ENCODE peak calls at places on chromosomes 1 and 21, in five cellular contexts. W is osteoblast, J is foreskin fibroblast, G is colonic mucosa, A is GM23248. L is an unnamed sample.

GRCh38 chr1:42956739-42957138 is 1.9 kb downstream of the SLC2A1 start:
- DNase-seq in G (no peak), A (no peak), W (peak), J (no peak), L (no peak)

GRCh38 chr1:12047120-12047876 is 15.8 kb upstream of the TNFRSF8 start:
- DNase-seq in A (peak), W (peak), G (no peak), J (no peak), L (no peak)

GRCh38 chr1:193905288-193906085 is 719.1 kb upstream of the B3GALT2 start:
- DNase-seq in A (no peak), J (peak), G (no peak), W (no peak), L (no peak)

GRCh38 chr1:84078108-84078823 is 65.8 kb upstream of the PRKACB start:
- DNase-seq in G (peak), W (no peak), J (peak), A (peak), L (no peak)

GRCh38 chr1:228088586-228089498 is 6.3 kb downstream of the ARF1 start:
- DNase-seq in A (peak), G (no peak), J (no peak), W (peak), L (no peak)

GRCh38 chr1:214464303-214465287 is 86.8 kb downstream of the PTPN14 start:
- DNase-seq in W (no peak), G (no peak), A (no peak), J (no peak), L (no peak)

GRCh38 chr1:201354151-201354900 is 23.2 kb downstream of the TNNT2 start:
- DNase-seq in W (no peak), A (no peak), G (no peak), J (no peak), L (no peak)

GRCh38 chr1:21568809-21569385 is 59.7 kb downstream of the ALPL start:
- DNase-seq in A (no peak), W (peak), J (no peak), G (no peak), L (no peak)

GRCh38 chr1:117616967-117617366 is 11.1 kb downstream of the TENT5C start:
- DNase-seq in A (no peak), G (no peak), W (no peak), J (no peak), L (no peak)

GRCh38 chr1:67853704-67854103 is 20.4 kb upstream of the GNG12 start:
- DNase-seq in G (peak), A (peak), J (peak), W (peak), L (peak)

GRCh38 chr1:200917291-200917817 is 22.7 kb downstream of the INAVA start:
- DNase-seq in W (no peak), A (no peak), J (no peak), G (peak), L (no peak)

GRCh38 chr1:110674337-110675059 is at the start of gene KCNA3:
- DNase-seq in J (peak), W (peak), G (peak), A (peak), L (no peak)

GRCh38 chr1:66932291-66932690 is 7.5 kb downstream of the MIER1 start:
- DNase-seq in J (no peak), G (no peak), A (no peak), W (peak), L (no peak)

GRCh38 chr1:183287191-183287675 is 101.2 kb downstream of the LAMC2 start:
- DNase-seq in W (peak), J (no peak), A (peak), G (no peak), L (no peak)

GRCh38 chr1:154213274-154213673 is 7.1 kb upstream of the CFAP141 start:
- DNase-seq in G (no peak), A (peak), W (peak), J (peak), L (no peak)

GRCh38 chr1:185939142-185939541 is 205.0 kb downstream of the HMCN1 start:
- DNase-seq in G (no peak), A (no peak), J (no peak), W (no peak), L (no peak)

GRCh38 chr1:235783148-235783776 is 83.4 kb downstream of the LYST start:
- DNase-seq in W (peak), J (peak), G (no peak), A (peak), L (peak)

GRCh38 chr1:228194436-228194835 is 13.4 kb upstream of the OBSCN start:
- DNase-seq in A (no peak), W (no peak), G (no peak), J (no peak), L (no peak)

GRCh38 chr1:103513720-103514119 is 11.8 kb upstream of the RNPC3 start:
- DNase-seq in A (peak), W (peak), J (no peak), G (no peak), L (no peak)

GRCh38 chr1:88683516-88683847 is 591 bp upstream of the PKN2 start:
- DNase-seq in J (no peak), W (peak), A (peak), G (peak), L (no peak)

GRCh38 chr1:3174487-3175247 is 105.7 kb downstream of the PRDM16 start:
- DNase-seq in J (peak), G (peak), A (peak), W (peak), L (no peak)

GRCh38 chr1:41512701-41513387 is 28.4 kb upstream of the EDN2 start:
- DNase-seq in G (no peak), A (no peak), W (no peak), J (no peak), L (no peak)

GRCh38 chr1:1004780-1005697 is 5.1 kb upstream of the HES4 start:
- DNase-seq in A (peak), G (peak), J (no peak), W (peak), L (no peak)

GRCh38 chr1:227388771-227389170 is 70.5 kb upstream of the CDC42BPA start:
- DNase-seq in W (no peak), J (no peak), G (no peak), A (no peak), L (no peak)

GRCh38 chr21:33257404-33257803 is 8.8 kb upstream of the IL10RB start:
- DNase-seq in W (no peak), J (no peak), G (no peak), A (no peak), L (no peak)

GRCh38 chr1:68954841-68955240 is 458.0 kb upstream of the DEPDC1 start:
- DNase-seq in A (peak), W (peak), J (no peak), G (no peak), L (peak)

GRCh38 chr1:28592314-28593071 is 428 bp downstream of the RAB42 start:
- DNase-seq in G (peak), A (peak), J (no peak), W (peak), L (no peak)

GRCh38 chr1:56436912-56437403 is 142.4 kb downstream of the PLPP3 start:
- DNase-seq in A (no peak), W (no peak), J (no peak), G (no peak), L (no peak)

GRCh38 chr21:29133241-29133640 is 2.8 kb downstream of the MAP3K7CL start:
- DNase-seq in W (no peak), A (no peak), G (no peak), J (no peak), L (no peak)
- H3K4me3 ChIP-seq in W (no peak), A (no peak), G (no peak), J (no peak), L (no peak)

DNA sequence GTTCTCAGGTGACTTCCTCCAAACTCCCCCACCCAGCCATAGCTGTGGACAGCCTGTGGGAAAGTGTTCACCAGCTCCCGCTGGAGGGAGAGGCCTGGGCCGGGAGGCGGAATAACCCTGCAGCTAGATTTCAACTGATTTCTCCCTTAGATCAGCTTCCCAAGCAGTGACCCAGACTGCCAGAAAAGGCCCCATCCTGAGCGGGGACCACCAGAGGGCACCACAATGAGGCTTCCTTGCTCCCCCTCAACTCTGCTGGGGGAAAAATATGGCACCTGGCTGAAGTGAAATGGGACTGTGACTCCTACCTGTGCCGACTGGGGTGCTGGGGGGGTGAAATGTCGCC is 50.8 kb downstream of the RHBG start:
- DNase-seq in A (no peak), G (no peak), J (no peak), W (peak), L (no peak)
- H3K4me3 ChIP-seq in A (no peak), G (peak), J (no peak), W (no peak), L (no peak)

GRCh38 chr1:46770541-46770940 is 28.3 kb upstream of the CYP4B1 start:
- DNase-seq in W (no peak), A (no peak), J (no peak), G (no peak), L (no peak)

GRCh38 chr1:46767649-46768282 is 31.1 kb upstream of the CYP4B1 start:
- DNase-seq in A (no peak), G (no peak), J (no peak), W (no peak), L (no peak)

GRCh38 chr1:46769028-46769740 is 29.7 kb upstream of the CYP4B1 start:
- DNase-seq in A (no peak), W (no peak), G (no peak), J (no peak), L (no peak)

GRCh38 chr1:46764406-46764805 is 34.4 kb upstream of the CYP4B1 start:
- DNase-seq in W (no peak), J (no peak), G (peak), A (no peak), L (no peak)

GRCh38 chr1:46768445-46768844 is 30.4 kb upstream of the CYP4B1 start:
- DNase-seq in G (no peak), J (no peak), A (no peak), W (no peak), L (no peak)
- H3K4me3 ChIP-seq in G (no peak), J (no peak), A (no peak), W (no peak), L (no peak)

DNA sequence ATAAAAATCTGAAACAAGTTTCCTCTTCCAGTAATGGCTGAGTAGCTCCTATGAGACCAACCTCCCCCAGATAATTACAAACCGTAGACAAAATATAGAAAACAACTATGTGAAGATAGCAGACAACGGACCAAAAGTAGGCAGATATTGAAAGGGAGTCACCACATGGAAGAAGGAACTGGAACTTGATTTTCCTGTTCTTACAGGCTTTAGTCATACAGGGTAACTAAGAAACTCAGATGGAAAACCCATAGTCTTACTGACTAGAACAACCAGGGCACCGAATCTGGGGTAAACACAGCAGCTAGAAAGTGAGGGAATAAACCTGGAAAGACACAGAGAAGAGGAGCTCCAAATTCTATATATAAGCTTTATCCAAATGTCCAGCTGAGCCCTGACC is 26.0 kb downstream of the LMX1A start:
- DNase-seq in A (no peak), J (no peak), W (no peak), G (no peak), L (no peak)
- H3K4me3 ChIP-seq in A (no peak), J (no peak), W (no peak), G (no peak), L (no peak)

GRCh38 chr21:44845418-44846200 is 27.7 kb upstream of the SUMO3 start:
- DNase-seq in G (peak), W (peak), A (peak), J (peak), L (no peak)
- H3K4me3 ChIP-seq in G (peak), W (peak), A (peak), J (peak), L (peak)

DNA sequence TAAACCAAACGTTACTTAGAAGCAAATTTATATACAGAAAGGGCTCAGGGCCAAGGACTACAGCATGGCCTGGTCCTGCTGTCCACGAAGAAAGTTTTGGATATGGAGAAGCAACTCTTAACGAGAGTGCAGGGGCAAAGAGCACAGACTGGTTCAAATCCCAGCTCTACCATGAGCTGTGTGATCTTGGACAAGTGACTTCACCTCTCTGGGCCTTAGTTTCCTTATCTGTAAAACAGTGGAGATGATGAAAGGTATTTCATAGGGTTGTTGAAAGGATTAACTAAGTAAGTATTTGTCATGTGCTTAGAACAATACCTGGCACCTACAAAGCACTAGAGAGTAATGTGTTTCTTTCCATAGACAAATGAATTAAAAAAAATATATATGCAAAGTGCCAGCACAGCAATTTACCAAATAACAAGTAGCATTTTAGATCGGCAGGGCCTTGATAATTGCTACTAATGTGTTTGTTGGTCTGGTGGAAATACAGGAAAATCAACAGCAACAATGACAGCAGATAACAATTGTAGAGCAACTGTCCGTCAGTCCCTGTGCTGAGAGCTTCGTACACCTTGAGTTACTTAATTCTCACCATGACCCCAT is 25.4 kb downstream of the TMCO4 start:
- DNase-seq in A (no peak), W (no peak), J (no peak), G (no peak), L (no peak)
- H3K4me3 ChIP-seq in A (no peak), W (no peak), J (no peak), G (no peak), L (no peak)

DNA sequence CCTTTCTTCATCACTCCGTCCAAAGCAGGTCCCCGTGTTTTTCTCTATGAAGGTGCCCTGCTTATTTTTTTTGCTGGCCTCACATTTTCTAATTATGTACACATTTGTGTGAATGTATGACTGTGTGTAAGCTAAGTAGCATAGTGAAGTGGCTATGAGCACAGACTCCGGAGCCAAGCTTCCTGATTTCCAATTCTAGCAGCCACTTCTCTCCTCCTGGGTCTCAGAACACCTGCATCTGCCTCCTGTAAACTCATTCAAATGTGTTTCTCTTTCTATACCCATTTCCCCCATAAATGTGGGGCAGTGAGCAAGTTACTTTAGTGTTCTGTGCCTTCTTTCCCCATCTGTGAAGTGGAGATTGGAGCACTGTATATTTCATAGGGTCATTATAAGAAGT is 2.1 kb downstream of the SLAMF6 start:
- DNase-seq in W (no peak), G (no peak), J (no peak), A (no peak), L (no peak)
- H3K4me3 ChIP-seq in W (no peak), G (no peak), J (no peak), A (no peak), L (no peak)